ENCODE peak calls at places on chromosomes 4 and X, in eight cellular contexts. One of them, this sample, is unnamed.

GRCh38 chr4:71814433-71814832 is 30.6 kb upstream of the GC start:
- DNase-seq in substantia nigra: no peak
- DNase-seq in hepatocyte: no peak
- DNase-seq in CD4-positive, alpha-beta T cell: no peak
- DNase-seq in CD8-positive, alpha-beta T cell: no peak
- DNase-seq in cardiac muscle cell: no peak
- DNase-seq in transverse colon: no peak
- DNase-seq in fibroblast of lung: no peak
- DNase-seq in this sample: no peak

GRCh38 chr4:139557506-139558110 is 1.6 kb upstream of the SETD7 start:
- DNase-seq in CD4-positive, alpha-beta T cell: no peak
- DNase-seq in hepatocyte: no peak
- DNase-seq in CD8-positive, alpha-beta T cell: no peak
- DNase-seq in fibroblast of lung: no peak
- DNase-seq in cardiac muscle cell: no peak
- DNase-seq in substantia nigra: no peak
- DNase-seq in transverse colon: no peak
- DNase-seq in this sample: no peak

GRCh38 chrX:65674351-65674893 is 7.0 kb downstream of the MSN start:
- DNase-seq in transverse colon: no peak
- DNase-seq in cardiac muscle cell: no peak
- DNase-seq in hepatocyte: no peak
- DNase-seq in substantia nigra: no peak
- DNase-seq in CD8-positive, alpha-beta T cell: no peak
- DNase-seq in fibroblast of lung: peak
- DNase-seq in CD4-positive, alpha-beta T cell: no peak
- DNase-seq in this sample: no peak

GRCh38 chrX:351736-352135 is 33.1 kb upstream of the GTPBP6 start:
- DNase-seq in hepatocyte: no peak
- DNase-seq in CD8-positive, alpha-beta T cell: no peak
- DNase-seq in substantia nigra: no peak
- DNase-seq in fibroblast of lung: no peak
- DNase-seq in CD4-positive, alpha-beta T cell: no peak
- DNase-seq in cardiac muscle cell: no peak
- DNase-seq in transverse colon: no peak
- DNase-seq in this sample: no peak

GRCh38 chr4:143700060-143700419 is 435 bp downstream of the FREM3 start:
- DNase-seq in substantia nigra: no peak
- DNase-seq in transverse colon: no peak
- DNase-seq in fibroblast of lung: peak
- DNase-seq in CD4-positive, alpha-beta T cell: no peak
- DNase-seq in cardiac muscle cell: peak
- DNase-seq in hepatocyte: peak
- DNase-seq in CD8-positive, alpha-beta T cell: no peak
- DNase-seq in this sample: no peak

GRCh38 chr4:150972592-150972991 is 42.5 kb downstream of the LRBA start:
- DNase-seq in cardiac muscle cell: peak
- DNase-seq in CD8-positive, alpha-beta T cell: no peak
- DNase-seq in hepatocyte: no peak
- DNase-seq in CD4-positive, alpha-beta T cell: no peak
- DNase-seq in substantia nigra: no peak
- DNase-seq in fibroblast of lung: peak
- DNase-seq in transverse colon: no peak
- DNase-seq in this sample: no peak

GRCh38 chrX:40147399-40148188 is 49.8 kb upstream of the BCOR start:
- DNase-seq in substantia nigra: no peak
- DNase-seq in fibroblast of lung: no peak
- DNase-seq in hepatocyte: peak
- DNase-seq in transverse colon: no peak
- DNase-seq in cardiac muscle cell: no peak
- DNase-seq in CD4-positive, alpha-beta T cell: no peak
- DNase-seq in CD8-positive, alpha-beta T cell: no peak
- DNase-seq in this sample: no peak

GRCh38 chrX:38102875-38103274 is 96.5 kb downstream of the SYTL5 start:
- DNase-seq in fibroblast of lung: peak
- DNase-seq in CD4-positive, alpha-beta T cell: no peak
- DNase-seq in substantia nigra: no peak
- DNase-seq in transverse colon: no peak
- DNase-seq in cardiac muscle cell: no peak
- DNase-seq in hepatocyte: no peak
- DNase-seq in CD8-positive, alpha-beta T cell: no peak
- DNase-seq in this sample: no peak

GRCh38 chrX:71954458-71954857 is 43.8 kb downstream of the NHSL2 start:
- DNase-seq in fibroblast of lung: no peak
- DNase-seq in substantia nigra: no peak
- DNase-seq in CD8-positive, alpha-beta T cell: no peak
- DNase-seq in cardiac muscle cell: no peak
- DNase-seq in hepatocyte: no peak
- DNase-seq in CD4-positive, alpha-beta T cell: no peak
- DNase-seq in transverse colon: no peak
- DNase-seq in this sample: no peak

GRCh38 chrX:150254909-150255308 is 108.2 kb upstream of the MAMLD1 start:
- DNase-seq in fibroblast of lung: no peak
- DNase-seq in hepatocyte: no peak
- DNase-seq in CD8-positive, alpha-beta T cell: no peak
- DNase-seq in substantia nigra: no peak
- DNase-seq in cardiac muscle cell: no peak
- DNase-seq in transverse colon: no peak
- DNase-seq in CD4-positive, alpha-beta T cell: no peak
- DNase-seq in this sample: no peak

GRCh38 chrX:23524467-23524866 is 142.8 kb upstream of the PRDX4 start:
- DNase-seq in transverse colon: no peak
- DNase-seq in CD4-positive, alpha-beta T cell: no peak
- DNase-seq in cardiac muscle cell: no peak
- DNase-seq in CD8-positive, alpha-beta T cell: no peak
- DNase-seq in fibroblast of lung: no peak
- DNase-seq in hepatocyte: no peak
- DNase-seq in substantia nigra: no peak
- DNase-seq in this sample: no peak

GRCh38 chr4:7325541-7325940 is 109.2 kb downstream of the PSAPL1 start:
- DNase-seq in CD4-positive, alpha-beta T cell: no peak
- DNase-seq in substantia nigra: no peak
- DNase-seq in fibroblast of lung: no peak
- DNase-seq in cardiac muscle cell: no peak
- DNase-seq in CD8-positive, alpha-beta T cell: no peak
- DNase-seq in transverse colon: no peak
- DNase-seq in hepatocyte: no peak
- DNase-seq in this sample: no peak

GRCh38 chr4:181528570-181529184 is 714.5 kb upstream of the TENM3 start:
- DNase-seq in substantia nigra: peak
- DNase-seq in CD4-positive, alpha-beta T cell: no peak
- DNase-seq in cardiac muscle cell: peak
- DNase-seq in hepatocyte: peak
- DNase-seq in transverse colon: peak
- DNase-seq in CD8-positive, alpha-beta T cell: no peak
- DNase-seq in fibroblast of lung: peak
- DNase-seq in this sample: no peak

GRCh38 chrX:100745806-100746537 is 14.1 kb upstream of the SYTL4 start:
- DNase-seq in hepatocyte: no peak
- DNase-seq in fibroblast of lung: no peak
- DNase-seq in substantia nigra: no peak
- DNase-seq in CD8-positive, alpha-beta T cell: no peak
- DNase-seq in transverse colon: peak
- DNase-seq in cardiac muscle cell: peak
- DNase-seq in CD4-positive, alpha-beta T cell: no peak
- DNase-seq in this sample: no peak

GRCh38 chr4:77845400-77845799 is 17.2 kb upstream of the MRPL1 start:
- DNase-seq in CD4-positive, alpha-beta T cell: no peak
- DNase-seq in transverse colon: no peak
- DNase-seq in substantia nigra: no peak
- DNase-seq in CD8-positive, alpha-beta T cell: no peak
- DNase-seq in cardiac muscle cell: no peak
- DNase-seq in fibroblast of lung: no peak
- DNase-seq in hepatocyte: no peak
- DNase-seq in this sample: no peak

GRCh38 chr4:12124138-12124537 is 695.4 kb upstream of the HS3ST1 start:
- DNase-seq in CD8-positive, alpha-beta T cell: no peak
- DNase-seq in transverse colon: no peak
- DNase-seq in hepatocyte: no peak
- DNase-seq in substantia nigra: no peak
- DNase-seq in CD4-positive, alpha-beta T cell: no peak
- DNase-seq in fibroblast of lung: no peak
- DNase-seq in cardiac muscle cell: no peak
- DNase-seq in this sample: no peak

DNA sequence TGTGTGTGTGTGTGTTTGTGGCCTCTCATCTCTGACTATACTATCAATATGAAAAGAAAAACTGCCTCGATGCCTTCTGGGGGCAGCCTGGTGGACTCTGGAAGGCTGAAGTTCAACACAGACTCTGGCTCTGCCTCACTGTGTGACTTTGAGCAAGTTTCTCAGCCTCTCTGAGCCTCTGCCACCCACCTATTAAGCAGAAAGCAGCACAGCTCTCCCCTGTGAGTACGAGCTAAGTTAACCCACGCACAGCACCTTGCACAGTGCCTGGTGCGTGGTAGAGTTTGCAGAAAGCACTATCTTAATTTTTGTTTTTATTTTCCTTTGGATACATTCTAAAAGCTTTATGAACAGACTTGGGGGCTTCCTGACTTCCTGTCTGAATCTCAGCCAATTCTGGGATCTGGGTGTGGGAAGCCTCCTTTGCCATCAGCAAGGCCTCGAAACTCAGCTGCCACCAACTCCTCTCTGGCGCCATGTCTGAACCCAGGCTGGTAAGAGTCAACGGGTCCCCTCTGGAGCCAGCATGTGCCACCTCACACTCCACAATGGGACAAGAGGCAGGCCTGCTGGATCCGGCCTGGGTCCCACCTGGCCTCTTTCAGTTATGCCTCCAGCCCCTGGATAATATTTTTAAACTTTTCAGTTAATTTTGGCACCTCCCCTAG is 57.3 kb downstream of the JAKMIP1 start:
- DNase-seq in cardiac muscle cell: no peak
- DNase-seq in CD8-positive, alpha-beta T cell: no peak
- DNase-seq in substantia nigra: no peak
- DNase-seq in hepatocyte: no peak
- DNase-seq in CD4-positive, alpha-beta T cell: no peak
- DNase-seq in transverse colon: no peak
- DNase-seq in fibroblast of lung: no peak
- DNase-seq in this sample: no peak
- H3K27ac ChIP-seq in cardiac muscle cell: no peak
- H3K27ac ChIP-seq in CD8-positive, alpha-beta T cell: no peak
- H3K27ac ChIP-seq in substantia nigra: no peak
- H3K27ac ChIP-seq in hepatocyte: no peak
- H3K27ac ChIP-seq in CD4-positive, alpha-beta T cell: no peak
- H3K27ac ChIP-seq in transverse colon: no peak
- H3K27ac ChIP-seq in fibroblast of lung: no peak
- H3K27ac ChIP-seq in this sample: no peak

DNA sequence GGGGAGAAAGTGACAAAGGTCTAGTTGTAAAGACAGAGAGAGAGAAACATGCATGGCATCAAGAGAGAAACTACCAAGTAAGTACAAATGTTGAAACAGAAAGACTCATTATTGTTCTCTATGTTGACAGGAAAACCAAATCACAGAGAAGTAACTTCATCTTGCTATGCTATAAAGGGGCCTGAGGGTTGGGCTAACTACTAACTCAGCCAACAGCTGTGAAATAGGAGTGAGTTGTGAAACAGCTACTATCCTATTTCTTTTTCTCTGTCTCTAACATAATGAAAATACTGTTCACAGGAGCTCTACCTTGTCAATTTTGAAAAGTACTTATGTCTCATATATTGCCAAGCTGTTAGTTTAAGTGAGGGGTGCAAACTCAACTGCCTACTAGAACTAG is 65.0 kb downstream of the MTMR8 start:
- DNase-seq in hepatocyte: no peak
- DNase-seq in cardiac muscle cell: no peak
- DNase-seq in fibroblast of lung: no peak
- DNase-seq in CD8-positive, alpha-beta T cell: no peak
- DNase-seq in CD4-positive, alpha-beta T cell: no peak
- DNase-seq in substantia nigra: no peak
- DNase-seq in transverse colon: no peak
- DNase-seq in this sample: no peak
- H3K27ac ChIP-seq in hepatocyte: no peak
- H3K27ac ChIP-seq in cardiac muscle cell: no peak
- H3K27ac ChIP-seq in fibroblast of lung: no peak
- H3K27ac ChIP-seq in CD8-positive, alpha-beta T cell: no peak
- H3K27ac ChIP-seq in CD4-positive, alpha-beta T cell: no peak
- H3K27ac ChIP-seq in substantia nigra: no peak
- H3K27ac ChIP-seq in transverse colon: no peak
- H3K27ac ChIP-seq in this sample: no peak

GRCh38 chr4:118848901-118849300 is 13.0 kb upstream of the SEC24D start:
- DNase-seq in substantia nigra: no peak
- DNase-seq in cardiac muscle cell: no peak
- DNase-seq in fibroblast of lung: no peak
- DNase-seq in transverse colon: no peak
- DNase-seq in hepatocyte: no peak
- DNase-seq in CD8-positive, alpha-beta T cell: no peak
- DNase-seq in CD4-positive, alpha-beta T cell: no peak
- DNase-seq in this sample: no peak
- H3K27ac ChIP-seq in substantia nigra: no peak
- H3K27ac ChIP-seq in cardiac muscle cell: no peak
- H3K27ac ChIP-seq in fibroblast of lung: no peak
- H3K27ac ChIP-seq in transverse colon: no peak
- H3K27ac ChIP-seq in hepatocyte: no peak
- H3K27ac ChIP-seq in CD8-positive, alpha-beta T cell: no peak
- H3K27ac ChIP-seq in CD4-positive, alpha-beta T cell: no peak
- H3K27ac ChIP-seq in this sample: no peak

GRCh38 chrX:48896611-48897011 is 957 bp downstream of the TIMM17B start:
- DNase-seq in fibroblast of lung: peak
- DNase-seq in hepatocyte: no peak
- DNase-seq in cardiac muscle cell: peak
- DNase-seq in CD4-positive, alpha-beta T cell: no peak
- DNase-seq in substantia nigra: no peak
- DNase-seq in CD8-positive, alpha-beta T cell: no peak
- DNase-seq in transverse colon: no peak
- DNase-seq in this sample: no peak

GRCh38 chrX:48897621-48898306 is at the start of the genes PQBP1 and TIMM17B:
- DNase-seq in CD4-positive, alpha-beta T cell: peak
- DNase-seq in fibroblast of lung: peak
- DNase-seq in transverse colon: peak
- DNase-seq in CD8-positive, alpha-beta T cell: peak
- DNase-seq in hepatocyte: peak
- DNase-seq in cardiac muscle cell: peak
- DNase-seq in substantia nigra: peak
- DNase-seq in this sample: peak

GRCh38 chrX:48901069-48901468 is 3.3 kb downstream of the PQBP1 start:
- DNase-seq in hepatocyte: no peak
- DNase-seq in CD8-positive, alpha-beta T cell: no peak
- DNase-seq in fibroblast of lung: no peak
- DNase-seq in cardiac muscle cell: no peak
- DNase-seq in transverse colon: no peak
- DNase-seq in CD4-positive, alpha-beta T cell: no peak
- DNase-seq in substantia nigra: no peak
- DNase-seq in this sample: no peak

GRCh38 chrX:48897157-48897620 is 379 bp downstream of the TIMM17B start:
- DNase-seq in substantia nigra: peak
- DNase-seq in hepatocyte: peak
- DNase-seq in CD8-positive, alpha-beta T cell: peak
- DNase-seq in fibroblast of lung: peak
- DNase-seq in CD4-positive, alpha-beta T cell: peak
- DNase-seq in transverse colon: peak
- DNase-seq in cardiac muscle cell: peak
- DNase-seq in this sample: peak

DNA sequence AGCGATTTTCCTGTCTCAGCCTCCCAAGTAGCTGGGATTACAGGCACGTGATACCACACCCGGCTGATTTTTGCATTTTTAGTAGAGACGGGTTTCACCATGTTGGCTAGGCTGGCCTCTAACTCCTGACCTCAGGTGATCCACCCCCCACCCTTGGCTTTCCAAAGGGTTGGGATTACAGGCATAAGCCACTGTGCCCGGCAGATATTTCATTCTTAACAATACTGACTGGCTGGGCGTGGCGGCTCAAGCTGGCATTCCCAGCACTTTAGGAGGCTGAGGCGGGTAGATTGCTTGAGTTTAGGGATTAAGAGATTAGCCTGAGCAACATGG is 1.3 kb downstream of the PQBP1 start:
- DNase-seq in CD8-positive, alpha-beta T cell: no peak
- DNase-seq in substantia nigra: no peak
- DNase-seq in cardiac muscle cell: no peak
- DNase-seq in fibroblast of lung: no peak
- DNase-seq in CD4-positive, alpha-beta T cell: no peak
- DNase-seq in hepatocyte: no peak
- DNase-seq in transverse colon: no peak
- DNase-seq in this sample: no peak
- H3K27ac ChIP-seq in CD8-positive, alpha-beta T cell: no peak
- H3K27ac ChIP-seq in substantia nigra: no peak
- H3K27ac ChIP-seq in cardiac muscle cell: peak
- H3K27ac ChIP-seq in fibroblast of lung: no peak
- H3K27ac ChIP-seq in CD4-positive, alpha-beta T cell: no peak
- H3K27ac ChIP-seq in hepatocyte: no peak
- H3K27ac ChIP-seq in transverse colon: peak
- H3K27ac ChIP-seq in this sample: peak